ENCODE peak calls at places on chromosomes 2 and 18, in four cellular contexts. One of them, this sample, is unnamed.

GRCh38 chr2:75003773-75004172 is 45.3 kb downstream of the POLE4 start:
- DNase-seq in ovary: no peak
- DNase-seq in heart left ventricle: no peak
- DNase-seq in tibial nerve: no peak
- DNase-seq in this sample: no peak

GRCh38 chr2:54757496-54757895 is 34.0 kb downstream of the EML6 start:
- DNase-seq in ovary: no peak
- DNase-seq in tibial nerve: no peak
- DNase-seq in heart left ventricle: no peak
- DNase-seq in this sample: no peak

GRCh38 chr2:46801731-46802664 is 113.6 kb downstream of the MCFD2 start:
- DNase-seq in heart left ventricle: no peak
- DNase-seq in ovary: no peak
- DNase-seq in tibial nerve: no peak
- DNase-seq in this sample: no peak

GRCh38 chr2:15580451-15580850 is 11.2 kb upstream of the DDX1 start:
- DNase-seq in ovary: no peak
- DNase-seq in heart left ventricle: no peak
- DNase-seq in tibial nerve: no peak
- DNase-seq in this sample: no peak

GRCh38 chr2:150400849-150401248 is 86.6 kb downstream of the RND3 start:
- DNase-seq in tibial nerve: no peak
- DNase-seq in heart left ventricle: no peak
- DNase-seq in ovary: no peak
- DNase-seq in this sample: no peak

GRCh38 chr2:237096911-237097310 is 11.2 kb downstream of the COPS8 start:
- DNase-seq in ovary: no peak
- DNase-seq in tibial nerve: no peak
- DNase-seq in heart left ventricle: no peak
- DNase-seq in this sample: no peak

GRCh38 chr2:151097118-151097517 is 164.5 kb downstream of the RBM43 start:
- DNase-seq in heart left ventricle: no peak
- DNase-seq in ovary: no peak
- DNase-seq in tibial nerve: no peak
- DNase-seq in this sample: no peak

GRCh38 chr2:82731824-82732223 is 1727.3 kb downstream of the SUCLG1 start:
- DNase-seq in heart left ventricle: no peak
- DNase-seq in ovary: no peak
- DNase-seq in tibial nerve: no peak
- DNase-seq in this sample: no peak

GRCh38 chr2:42659601-42660000 is 91.2 kb downstream of the MTA3 start:
- DNase-seq in ovary: peak
- DNase-seq in heart left ventricle: no peak
- DNase-seq in tibial nerve: peak
- DNase-seq in this sample: no peak

GRCh38 chr2:26587966-26588365 is 53.2 kb downstream of the CIB4 start:
- DNase-seq in ovary: no peak
- DNase-seq in heart left ventricle: no peak
- DNase-seq in tibial nerve: no peak
- DNase-seq in this sample: no peak

GRCh38 chr2:154698789-154699559 is 479 bp downstream of the KCNJ3 start:
- DNase-seq in heart left ventricle: no peak
- DNase-seq in ovary: no peak
- DNase-seq in tibial nerve: no peak
- DNase-seq in this sample: no peak

GRCh38 chr2:38444247-38444646 is 67.2 kb upstream of the ATL2 start:
- DNase-seq in tibial nerve: no peak
- DNase-seq in ovary: no peak
- DNase-seq in heart left ventricle: no peak
- DNase-seq in this sample: no peak

GRCh38 chr2:240512666-240513535 is 44.9 kb downstream of the ANKMY1 start:
- DNase-seq in ovary: no peak
- DNase-seq in tibial nerve: no peak
- DNase-seq in heart left ventricle: no peak
- DNase-seq in this sample: peak

GRCh38 chr2:188701836-188702235 is 272.3 kb upstream of the COL3A1 start:
- DNase-seq in heart left ventricle: no peak
- DNase-seq in ovary: no peak
- DNase-seq in tibial nerve: no peak
- DNase-seq in this sample: no peak

GRCh38 chr2:84959045-84959493 is 11.9 kb upstream of the KCMF1 start:
- DNase-seq in heart left ventricle: no peak
- DNase-seq in tibial nerve: no peak
- DNase-seq in ovary: no peak
- DNase-seq in this sample: no peak

GRCh38 chr2:128536925-128537620 is 218.4 kb upstream of the HS6ST1 start:
- DNase-seq in tibial nerve: no peak
- DNase-seq in ovary: no peak
- DNase-seq in heart left ventricle: no peak
- DNase-seq in this sample: no peak

GRCh38 chr2:147910990-147911473 is 66.2 kb downstream of the ACVR2A start:
- DNase-seq in heart left ventricle: no peak
- DNase-seq in ovary: no peak
- DNase-seq in tibial nerve: peak
- DNase-seq in this sample: no peak

GRCh38 chr2:237864940-237865622 is 5.7 kb downstream of the RAMP1 start:
- DNase-seq in ovary: peak
- DNase-seq in tibial nerve: no peak
- DNase-seq in heart left ventricle: no peak
- DNase-seq in this sample: no peak

GRCh38 chr2:54212456-54212855 is 43.6 kb downstream of the TSPYL6 start:
- DNase-seq in tibial nerve: no peak
- DNase-seq in ovary: no peak
- DNase-seq in heart left ventricle: no peak
- DNase-seq in this sample: no peak

GRCh38 chr2:8583400-8584173 is 98.3 kb upstream of the ID2 start:
- DNase-seq in heart left ventricle: peak
- DNase-seq in tibial nerve: peak
- DNase-seq in ovary: peak
- DNase-seq in this sample: peak

GRCh38 chr2:240500561-240501423 is 57.0 kb downstream of the ANKMY1 start:
- DNase-seq in tibial nerve: no peak
- DNase-seq in heart left ventricle: no peak
- DNase-seq in ovary: no peak
- DNase-seq in this sample: no peak

GRCh38 chr18:22314406-22314805 is 103.3 kb downstream of the CTAGE1 start:
- DNase-seq in ovary: no peak
- DNase-seq in tibial nerve: no peak
- DNase-seq in heart left ventricle: no peak
- DNase-seq in this sample: no peak

GRCh38 chr2:196277002-196277401 is 105.6 kb upstream of the STK17B start:
- DNase-seq in ovary: no peak
- DNase-seq in tibial nerve: peak
- DNase-seq in heart left ventricle: no peak
- DNase-seq in this sample: no peak

GRCh38 chr18:75828379-75828778 is 400.9 kb upstream of the SMIM21 start:
- DNase-seq in ovary: no peak
- DNase-seq in heart left ventricle: no peak
- DNase-seq in tibial nerve: no peak
- DNase-seq in this sample: no peak

GRCh38 chr18:32742620-32743019 is 30.2 kb downstream of the KLHL14 start:
- DNase-seq in ovary: no peak
- DNase-seq in heart left ventricle: no peak
- DNase-seq in tibial nerve: no peak
- DNase-seq in this sample: no peak

GRCh38 chr2:67130526-67131309 is 266.4 kb upstream of the ETAA1 start:
- DNase-seq in heart left ventricle: no peak
- DNase-seq in ovary: no peak
- DNase-seq in tibial nerve: no peak
- DNase-seq in this sample: no peak

GRCh38 chr2:9178905-9179571 is 27.6 kb upstream of the ASAP2 start:
- DNase-seq in tibial nerve: peak
- DNase-seq in ovary: peak
- DNase-seq in heart left ventricle: peak
- DNase-seq in this sample: no peak

GRCh38 chr2:207423886-207424285 is 105.9 kb upstream of the CREB1 start:
- DNase-seq in tibial nerve: no peak
- DNase-seq in ovary: no peak
- DNase-seq in heart left ventricle: no peak
- DNase-seq in this sample: no peak

GRCh38 chr2:20422679-20423271 is 24.1 kb upstream of the RHOB start:
- DNase-seq in tibial nerve: no peak
- DNase-seq in heart left ventricle: peak
- DNase-seq in ovary: peak
- DNase-seq in this sample: peak

GRCh38 chr2:240426797-240427721 is 8.4 kb upstream of the GPC1 start:
- DNase-seq in tibial nerve: no peak
- DNase-seq in ovary: no peak
- DNase-seq in heart left ventricle: peak
- DNase-seq in this sample: no peak

GRCh38 chr2:172198908-172199307 is 96.2 kb upstream of the DLX2 start:
- DNase-seq in heart left ventricle: no peak
- DNase-seq in ovary: no peak
- DNase-seq in tibial nerve: no peak
- DNase-seq in this sample: no peak

GRCh38 chr18:65322895-65323294 is 427.9 kb upstream of the CDH7 start:
- DNase-seq in tibial nerve: no peak
- DNase-seq in ovary: no peak
- DNase-seq in heart left ventricle: no peak
- DNase-seq in this sample: no peak

GRCh38 chr2:19312949-19313348 is 45.5 kb downstream of the OSR1 start:
- DNase-seq in heart left ventricle: no peak
- DNase-seq in tibial nerve: no peak
- DNase-seq in ovary: no peak
- DNase-seq in this sample: no peak
- TF ChIP-seq CTCF in heart left ventricle: no peak
- TF ChIP-seq CTCF in tibial nerve: no peak
- TF ChIP-seq CTCF in ovary: no peak
- TF ChIP-seq CTCF in this sample: no peak

GRCh38 chr2:231244382-231245252 is 46.2 kb downstream of the ARMC9 start:
- DNase-seq in heart left ventricle: no peak
- DNase-seq in ovary: no peak
- DNase-seq in tibial nerve: no peak
- DNase-seq in this sample: no peak

GRCh38 chr2:231239751-231240150 is 41.3 kb downstream of the ARMC9 start:
- DNase-seq in heart left ventricle: no peak
- DNase-seq in ovary: no peak
- DNase-seq in tibial nerve: no peak
- DNase-seq in this sample: no peak

GRCh38 chr2:231243883-231244282 is 45.5 kb downstream of the ARMC9 start:
- DNase-seq in heart left ventricle: no peak
- DNase-seq in tibial nerve: no peak
- DNase-seq in ovary: no peak
- DNase-seq in this sample: no peak

GRCh38 chr2:231238694-231239093 is 40.3 kb downstream of the ARMC9 start:
- DNase-seq in tibial nerve: no peak
- DNase-seq in ovary: no peak
- DNase-seq in heart left ventricle: no peak
- DNase-seq in this sample: no peak

GRCh38 chr2:231241755-231242507 is 43.5 kb downstream of the ARMC9 start:
- DNase-seq in ovary: peak
- DNase-seq in tibial nerve: peak
- DNase-seq in heart left ventricle: peak
- DNase-seq in this sample: peak
- H3K27ac ChIP-seq in ovary: peak
- H3K27ac ChIP-seq in tibial nerve: no peak
- H3K27ac ChIP-seq in heart left ventricle: peak
- H3K27ac ChIP-seq in this sample: peak

GRCh38 chr2:187553908-187554703 is at the start of gene TFPI:
- DNase-seq in heart left ventricle: peak
- DNase-seq in ovary: peak
- DNase-seq in tibial nerve: peak
- DNase-seq in this sample: peak
- TF ChIP-seq POLR2A in heart left ventricle: no peak
- TF ChIP-seq POLR2A in ovary: no peak
- TF ChIP-seq POLR2A in tibial nerve: peak
- TF ChIP-seq POLR2A in this sample: no peak

DNA sequence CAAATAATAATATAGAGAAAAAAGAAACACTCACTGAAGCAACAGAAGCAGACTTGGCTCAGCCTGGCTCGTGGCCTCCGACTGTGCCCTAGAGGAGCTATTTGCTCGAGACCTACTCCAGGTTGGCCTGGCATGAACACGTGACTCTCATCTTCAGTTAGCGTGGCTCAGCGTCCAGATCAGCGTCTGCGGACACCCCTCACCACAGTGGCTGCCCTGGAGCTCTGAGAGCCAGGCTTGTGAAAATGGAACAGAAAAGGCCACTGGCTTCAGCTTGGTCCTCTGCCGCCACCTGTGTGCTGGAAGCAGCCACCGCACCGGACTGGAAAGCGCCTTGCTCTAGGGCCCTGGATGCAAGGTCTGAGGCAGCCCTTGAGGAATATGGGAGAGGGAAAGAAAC is 1184.0 kb upstream of the GYPC start:
- DNase-seq in tibial nerve: no peak
- DNase-seq in ovary: no peak
- DNase-seq in heart left ventricle: no peak
- DNase-seq in this sample: no peak
- TF ChIP-seq CTCF in tibial nerve: no peak
- TF ChIP-seq CTCF in ovary: no peak
- TF ChIP-seq CTCF in heart left ventricle: no peak
- TF ChIP-seq CTCF in this sample: no peak

DNA sequence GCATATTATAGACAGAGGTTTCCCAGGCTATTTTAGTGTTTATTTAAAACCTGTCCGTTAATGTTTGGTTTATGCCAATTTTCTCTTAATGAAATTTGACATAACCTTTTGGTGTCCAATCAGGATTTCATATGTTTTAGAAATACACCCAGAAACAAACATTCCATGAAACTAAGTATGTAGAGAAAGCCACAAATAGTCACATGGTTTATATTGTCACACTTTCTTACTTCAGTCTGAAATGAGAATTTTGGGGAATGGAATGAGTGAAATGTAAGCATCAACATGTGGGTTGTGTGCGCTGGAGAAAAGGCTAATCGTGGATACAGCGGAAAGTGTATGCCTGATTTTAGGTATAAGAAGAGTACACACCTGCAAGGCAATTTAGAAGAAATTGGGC is 277.0 kb upstream of the RAB12 start:
- DNase-seq in tibial nerve: no peak
- DNase-seq in ovary: no peak
- DNase-seq in heart left ventricle: no peak
- DNase-seq in this sample: no peak
- H3K27ac ChIP-seq in tibial nerve: no peak
- H3K27ac ChIP-seq in ovary: no peak
- H3K27ac ChIP-seq in heart left ventricle: no peak
- H3K27ac ChIP-seq in this sample: no peak